ENCODE peak calls at places on chromosomes 11 and 22, in five cellular contexts. One of them, this sample, is unnamed. For H3K36me3, the result is how much of the 10 kb centered on the place peaks cover.

GRCh38 chr11:27429740-27430451 is 42.7 kb downstream of the LGR4 start:
- DNase-seq in stomach: no peak
- DNase-seq in spleen: no peak
- DNase-seq in sigmoid colon: no peak
- DNase-seq in esophagus muscularis mucosa: no peak
- DNase-seq in this sample: no peak

GRCh38 chr11:29616611-29617010 is 400.2 kb downstream of the KCNA4 start:
- DNase-seq in stomach: no peak
- DNase-seq in spleen: no peak
- DNase-seq in sigmoid colon: no peak
- DNase-seq in esophagus muscularis mucosa: no peak
- DNase-seq in this sample: no peak

GRCh38 chr11:29019960-29020683 is 911.9 kb downstream of the METTL15 start:
- DNase-seq in stomach: no peak
- DNase-seq in spleen: no peak
- DNase-seq in sigmoid colon: no peak
- DNase-seq in esophagus muscularis mucosa: no peak
- DNase-seq in this sample: no peak

GRCh38 chr11:3160252-3161031 is 4.7 kb downstream of the OSBPL5 start:
- DNase-seq in stomach: peak
- DNase-seq in spleen: peak
- DNase-seq in sigmoid colon: peak
- DNase-seq in esophagus muscularis mucosa: peak
- DNase-seq in this sample: no peak

GRCh38 chr11:62611705-62612365 is 740 bp downstream of the EML3 start:
- DNase-seq in stomach: peak
- DNase-seq in spleen: peak
- DNase-seq in sigmoid colon: peak
- DNase-seq in esophagus muscularis mucosa: no peak
- DNase-seq in this sample: no peak

GRCh38 chr11:111301004-111301839 is 2.9 kb downstream of the POU2AF3 start:
- DNase-seq in stomach: peak
- DNase-seq in spleen: no peak
- DNase-seq in sigmoid colon: no peak
- DNase-seq in esophagus muscularis mucosa: peak
- DNase-seq in this sample: no peak

GRCh38 chr11:75249704-75250103 is 9.1 kb downstream of the TPBGL start:
- DNase-seq in stomach: no peak
- DNase-seq in spleen: peak
- DNase-seq in sigmoid colon: no peak
- DNase-seq in esophagus muscularis mucosa: no peak
- DNase-seq in this sample: no peak

GRCh38 chr11:71067753-71068152 is 184.6 kb downstream of the SHANK2 start:
- DNase-seq in stomach: no peak
- DNase-seq in spleen: no peak
- DNase-seq in sigmoid colon: no peak
- DNase-seq in esophagus muscularis mucosa: no peak
- DNase-seq in this sample: no peak

GRCh38 chr11:5922749-5923426 is 19.2 kb upstream of the OR56A3 start:
- DNase-seq in stomach: no peak
- DNase-seq in spleen: no peak
- DNase-seq in sigmoid colon: no peak
- DNase-seq in esophagus muscularis mucosa: peak
- DNase-seq in this sample: no peak

GRCh38 chr11:45212566-45213315 is 66.3 kb downstream of the PRDM11 start:
- DNase-seq in stomach: no peak
- DNase-seq in spleen: no peak
- DNase-seq in sigmoid colon: peak
- DNase-seq in esophagus muscularis mucosa: no peak
- DNase-seq in this sample: no peak

GRCh38 chr22:47143249-47143938 is 380.9 kb downstream of the TBC1D22A start:
- DNase-seq in stomach: peak
- DNase-seq in spleen: no peak
- DNase-seq in sigmoid colon: no peak
- DNase-seq in esophagus muscularis mucosa: no peak
- DNase-seq in this sample: no peak

GRCh38 chr11:105000167-105000566 is 22.8 kb downstream of the CASP5 start:
- DNase-seq in stomach: no peak
- DNase-seq in spleen: no peak
- DNase-seq in sigmoid colon: no peak
- DNase-seq in esophagus muscularis mucosa: no peak
- DNase-seq in this sample: no peak

GRCh38 chr22:38655532-38656255 is 498 bp downstream of the FAM227A start:
- DNase-seq in stomach: no peak
- DNase-seq in spleen: no peak
- DNase-seq in sigmoid colon: peak
- DNase-seq in esophagus muscularis mucosa: no peak
- DNase-seq in this sample: no peak

GRCh38 chr11:65013130-65013691 is 749 bp upstream of the ARL2 start:
- DNase-seq in stomach: peak
- DNase-seq in spleen: peak
- DNase-seq in sigmoid colon: peak
- DNase-seq in esophagus muscularis mucosa: peak
- DNase-seq in this sample: no peak

GRCh38 chr11:75386912-75387311 is 12.4 kb upstream of the RPS3 start:
- DNase-seq in stomach: no peak
- DNase-seq in spleen: no peak
- DNase-seq in sigmoid colon: peak
- DNase-seq in esophagus muscularis mucosa: no peak
- DNase-seq in this sample: no peak

GRCh38 chr11:46130286-46130937 is 9.2 kb upstream of the PHF21A start:
- DNase-seq in stomach: no peak
- DNase-seq in spleen: no peak
- DNase-seq in sigmoid colon: no peak
- DNase-seq in esophagus muscularis mucosa: no peak
- DNase-seq in this sample: no peak

GRCh38 chr11:69919659-69920499 is 100.7 kb upstream of the FGF3 start:
- DNase-seq in stomach: no peak
- DNase-seq in spleen: peak
- DNase-seq in sigmoid colon: peak
- DNase-seq in esophagus muscularis mucosa: no peak
- DNase-seq in this sample: no peak

GRCh38 chr11:81839016-81839415 is 894.6 kb downstream of the FAM181B start:
- DNase-seq in stomach: no peak
- DNase-seq in spleen: no peak
- DNase-seq in sigmoid colon: no peak
- DNase-seq in esophagus muscularis mucosa: no peak
- DNase-seq in this sample: no peak

GRCh38 chr11:109971184-109971523 is 122.0 kb upstream of the ZC3H12C start:
- DNase-seq in stomach: no peak
- DNase-seq in spleen: no peak
- DNase-seq in sigmoid colon: no peak
- DNase-seq in esophagus muscularis mucosa: no peak
- DNase-seq in this sample: no peak

GRCh38 chr11:70742553-70743291 is 344.4 kb downstream of the CTTN start:
- DNase-seq in stomach: peak
- DNase-seq in spleen: no peak
- DNase-seq in sigmoid colon: no peak
- DNase-seq in esophagus muscularis mucosa: no peak
- DNase-seq in this sample: no peak

GRCh38 chr11:112210890-112211289 is 15.3 kb upstream of the PTS start:
- DNase-seq in stomach: no peak
- DNase-seq in spleen: no peak
- DNase-seq in sigmoid colon: no peak
- DNase-seq in esophagus muscularis mucosa: no peak
- DNase-seq in this sample: no peak

GRCh38 chr22:35399114-35399677 is 744 bp upstream of the MCM5 start:
- DNase-seq in stomach: no peak
- DNase-seq in spleen: no peak
- DNase-seq in sigmoid colon: no peak
- DNase-seq in esophagus muscularis mucosa: no peak
- DNase-seq in this sample: no peak

GRCh38 chr22:20986365-20986764 is 4.3 kb downstream of the LZTR1 start:
- DNase-seq in stomach: no peak
- DNase-seq in spleen: no peak
- DNase-seq in sigmoid colon: no peak
- DNase-seq in esophagus muscularis mucosa: no peak
- DNase-seq in this sample: no peak

GRCh38 chr11:105968021-105968697 is 53.9 kb downstream of the MSANTD4 start:
- DNase-seq in stomach: no peak
- DNase-seq in spleen: no peak
- DNase-seq in sigmoid colon: no peak
- DNase-seq in esophagus muscularis mucosa: no peak
- DNase-seq in this sample: no peak

GRCh38 chr22:46150615-46151423 is 493 bp downstream of the PPARA start:
- DNase-seq in stomach: peak
- DNase-seq in spleen: peak
- DNase-seq in sigmoid colon: peak
- DNase-seq in esophagus muscularis mucosa: no peak
- DNase-seq in this sample: no peak

GRCh38 chr11:118620529-118621070 is 13.2 kb downstream of the PHLDB1 start:
- DNase-seq in stomach: no peak
- DNase-seq in spleen: peak
- DNase-seq in sigmoid colon: no peak
- DNase-seq in esophagus muscularis mucosa: no peak
- DNase-seq in this sample: no peak

GRCh38 chr22:24060375-24060788 is 49.3 kb downstream of the CABIN1 start:
- DNase-seq in stomach: peak
- DNase-seq in spleen: no peak
- DNase-seq in sigmoid colon: no peak
- DNase-seq in esophagus muscularis mucosa: no peak
- DNase-seq in this sample: no peak

GRCh38 chr11:87351671-87352070 is 313.9 kb downstream of the TMEM135 start:
- DNase-seq in stomach: no peak
- DNase-seq in spleen: no peak
- DNase-seq in sigmoid colon: no peak
- DNase-seq in esophagus muscularis mucosa: no peak
- DNase-seq in this sample: peak

GRCh38 chr11:127000291-127000968 is at the start of gene KIRREL3:
- DNase-seq in stomach: no peak
- DNase-seq in spleen: no peak
- DNase-seq in sigmoid colon: no peak
- DNase-seq in esophagus muscularis mucosa: no peak
- DNase-seq in this sample: no peak

GRCh38 chr11:68340003-68340767 is 27.8 kb downstream of the LRP5 start:
- DNase-seq in stomach: no peak
- DNase-seq in spleen: no peak
- DNase-seq in sigmoid colon: no peak
- DNase-seq in esophagus muscularis mucosa: no peak
- DNase-seq in this sample: no peak

GRCh38 chr11:38988908-38989307 is 2390.9 kb upstream of the RAG2 start:
- DNase-seq in stomach: no peak
- DNase-seq in spleen: no peak
- DNase-seq in sigmoid colon: no peak
- DNase-seq in esophagus muscularis mucosa: no peak
- DNase-seq in this sample: no peak

GRCh38 chr22:29270475-29271271 is 2.6 kb downstream of the EWSR1 start:
- DNase-seq in stomach: no peak
- DNase-seq in spleen: no peak
- DNase-seq in sigmoid colon: no peak
- DNase-seq in esophagus muscularis mucosa: no peak
- DNase-seq in this sample: no peak

DNA sequence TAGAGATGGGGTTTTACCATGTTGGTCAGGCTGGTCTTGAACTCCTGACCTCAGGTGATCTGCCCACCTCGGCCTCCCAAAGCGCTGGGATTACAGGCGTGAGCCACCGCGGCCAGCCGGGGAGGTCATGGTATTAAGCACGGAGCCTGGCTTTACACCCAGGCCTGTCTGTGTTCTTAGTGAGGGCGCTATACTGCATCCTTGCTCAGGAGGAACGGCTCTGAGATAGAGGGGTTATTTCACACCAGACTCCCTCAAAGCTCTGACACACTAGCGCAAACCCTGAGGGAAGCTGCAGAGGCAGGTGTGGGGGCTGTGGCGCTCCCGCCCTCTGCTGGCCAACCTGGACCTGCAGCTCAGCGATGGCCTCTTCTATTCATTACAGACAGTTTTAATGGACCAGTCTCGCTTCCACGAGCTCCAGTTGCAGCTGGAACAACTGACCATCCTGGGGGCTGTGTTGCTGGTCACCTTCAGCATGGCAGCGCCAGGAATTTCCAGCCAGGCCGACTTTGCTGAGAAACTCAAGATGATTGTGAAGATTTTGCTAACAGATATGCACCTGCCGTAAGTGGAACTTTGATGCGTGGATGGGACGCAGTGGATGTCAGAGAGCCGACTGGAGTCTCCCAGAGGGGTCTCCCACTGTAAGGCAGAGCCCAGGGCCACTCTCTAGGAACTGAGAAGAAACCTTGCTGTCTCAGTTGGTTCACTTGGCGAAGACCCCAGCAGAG is 26.2 kb downstream of the TCP11L1 start:
- DNase-seq in stomach: peak
- DNase-seq in spleen: peak
- DNase-seq in sigmoid colon: peak
- DNase-seq in esophagus muscularis mucosa: no peak
- DNase-seq in this sample: peak
- TF ChIP-seq POLR2AphosphoS5 in stomach: peak
- TF ChIP-seq POLR2AphosphoS5 in spleen: no peak
- TF ChIP-seq POLR2AphosphoS5 in sigmoid colon: no peak
- TF ChIP-seq POLR2AphosphoS5 in esophagus muscularis mucosa: no peak
- TF ChIP-seq POLR2AphosphoS5 in this sample: no peak

DNA sequence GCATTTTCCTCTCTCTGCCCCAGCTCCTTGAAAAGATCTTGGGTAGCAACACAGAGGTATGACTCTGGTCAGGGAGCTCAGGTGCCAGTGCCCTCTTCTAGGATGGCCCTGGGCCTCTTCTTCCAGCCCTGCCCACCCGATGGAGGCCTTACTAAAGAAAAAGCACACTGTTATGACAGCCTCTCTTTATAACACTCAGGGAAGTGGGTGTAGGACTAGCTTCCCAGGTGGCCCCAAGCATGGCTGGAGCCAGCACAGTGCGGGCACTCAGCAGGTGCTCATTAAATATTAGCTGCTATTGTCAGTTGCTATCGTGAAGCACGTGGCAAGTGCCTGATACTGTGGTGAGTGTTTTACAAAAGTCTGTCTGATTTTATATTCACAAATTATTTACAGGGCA is 127.2 kb upstream of the B3GAT1 start:
- DNase-seq in stomach: no peak
- DNase-seq in spleen: no peak
- DNase-seq in sigmoid colon: peak
- DNase-seq in esophagus muscularis mucosa: no peak
- DNase-seq in this sample: no peak
- H3K36me3 ChIP-seq in stomach: under half
- H3K36me3 ChIP-seq in spleen: under half
- H3K36me3 ChIP-seq in sigmoid colon: under half
- H3K36me3 ChIP-seq in esophagus muscularis mucosa: under half
- H3K36me3 ChIP-seq in this sample: under half

DNA sequence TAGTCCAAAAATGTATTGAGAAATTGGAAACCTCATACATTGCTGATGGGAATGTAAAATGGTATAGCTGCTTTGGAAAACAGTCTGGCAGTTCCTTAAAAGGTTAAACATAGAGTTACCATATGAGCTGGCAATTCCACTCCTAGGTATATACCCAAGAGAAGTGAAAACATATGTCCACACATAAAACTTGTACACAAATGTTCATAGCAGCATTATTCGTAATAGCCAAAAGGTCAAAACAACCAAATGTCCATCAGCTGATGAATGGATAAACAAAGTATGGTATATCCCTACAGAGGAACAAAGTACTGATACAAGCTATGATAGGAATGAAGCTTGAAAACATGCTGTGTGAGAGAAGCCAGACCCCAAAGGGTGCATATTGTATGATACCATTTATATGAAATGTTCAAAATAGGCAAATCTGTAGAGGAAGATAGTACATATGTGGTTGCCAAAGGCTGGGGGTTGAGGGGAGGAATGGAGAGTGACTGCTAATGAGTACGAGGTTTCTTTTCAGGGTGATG is 85.7 kb downstream of the ZBTB16 start:
- DNase-seq in stomach: no peak
- DNase-seq in spleen: no peak
- DNase-seq in sigmoid colon: no peak
- DNase-seq in esophagus muscularis mucosa: no peak
- DNase-seq in this sample: no peak
- TF ChIP-seq POLR2AphosphoS5 in stomach: no peak
- TF ChIP-seq POLR2AphosphoS5 in spleen: no peak
- TF ChIP-seq POLR2AphosphoS5 in sigmoid colon: peak
- TF ChIP-seq POLR2AphosphoS5 in esophagus muscularis mucosa: no peak
- TF ChIP-seq POLR2AphosphoS5 in this sample: no peak

GRCh38 chr11:122107566-122107965 is 8.4 kb downstream of the BLID start:
- DNase-seq in stomach: no peak
- DNase-seq in spleen: no peak
- DNase-seq in sigmoid colon: no peak
- DNase-seq in esophagus muscularis mucosa: no peak
- DNase-seq in this sample: no peak
- H3K36me3 ChIP-seq in stomach: under half
- H3K36me3 ChIP-seq in spleen: under half
- H3K36me3 ChIP-seq in sigmoid colon: under half
- H3K36me3 ChIP-seq in esophagus muscularis mucosa: under half
- H3K36me3 ChIP-seq in this sample: under half